ENCODE peak calls at places on chromosomes 4 and X, in six cellular contexts. P is stimulated activated CD8-positive, alpha-beta memory T cell treated with anti-CD3 and anti-CD28 coated beads, Interleukin-4, amount 100 ng/mL, for 24 hours; G is adipocyte; V is NCI-H2081; S is posterior vena cava; M is central memory CD4-positive, alpha-beta T cell. C is an unnamed sample.

GRCh38 chr4:1898007-1898406 is 26.8 kb downstream of the NSD2 start:
- DNase-seq in P (no peak), V (no peak), M (no peak), G (no peak), S (no peak), C (no peak)

GRCh38 chrX:73851014-73852009 is 288.3 kb downstream of the CHIC1 start:
- DNase-seq in P (peak), M (peak), S (peak), V (peak), G (peak), C (no peak)

GRCh38 chr4:829761-830655 is 4.1 kb upstream of the CPLX1 start:
- DNase-seq in M (no peak), V (no peak), P (no peak), G (no peak), S (peak), C (no peak)

GRCh38 chrX:119762718-119763117 is 4.3 kb downstream of the SOWAHD start:
- DNase-seq in M (no peak), G (peak), V (no peak), S (no peak), P (no peak), C (no peak)

GRCh38 chr4:39030726-39031125 is 1.5 kb downstream of the TMEM156 start:
- DNase-seq in S (no peak), G (peak), V (no peak), M (no peak), P (no peak), C (no peak)

GRCh38 chrX:150813922-150814321 is 84.5 kb downstream of the CD99L2 start:
- DNase-seq in G (peak), S (no peak), M (no peak), P (no peak), V (no peak), C (no peak)

GRCh38 chr4:1216869-1217294 is 32.0 kb downstream of the CTBP1 start:
- DNase-seq in G (no peak), V (no peak), S (no peak), P (peak), M (peak), C (peak)

GRCh38 chr4:83108101-83108861 is 6.2 kb downstream of the PLAC8 start:
- DNase-seq in M (no peak), V (no peak), P (no peak), G (no peak), S (no peak), C (no peak)

GRCh38 chrX:151896734-151897474 is 15.8 kb upstream of the MAGEA4 start:
- DNase-seq in M (no peak), S (no peak), V (no peak), P (no peak), G (peak), C (no peak)

GRCh38 chr4:13533670-13534343 is 10.5 kb downstream of the NKX3-2 start:
- DNase-seq in G (no peak), P (no peak), S (no peak), V (no peak), M (no peak), C (no peak)

GRCh38 chr4:84722720-84723119 is 139.8 kb downstream of the CDS1 start:
- DNase-seq in P (no peak), V (peak), S (no peak), G (no peak), M (no peak), C (no peak)

GRCh38 chr4:55258152-55258863 is 87.7 kb upstream of the SRD5A3 start:
- DNase-seq in M (no peak), P (no peak), S (no peak), G (no peak), V (no peak), C (no peak)

GRCh38 chr4:184826315-184827266 is 823 bp upstream of the ACSL1 start:
- DNase-seq in M (peak), G (no peak), V (peak), P (peak), S (peak), C (peak)

GRCh38 chr4:8558080-8558960 is 21.9 kb upstream of the GPR78 start:
- DNase-seq in P (no peak), S (peak), G (peak), V (no peak), M (no peak), C (no peak)

GRCh38 chr4:158080354-158080753 is 92.5 kb downstream of the GASK1B start:
- DNase-seq in P (no peak), G (no peak), S (no peak), V (no peak), M (no peak), C (no peak)

GRCh38 chr4:130349745-130350144 is 1253.8 kb downstream of the C4orf33 start:
- DNase-seq in M (no peak), P (no peak), S (no peak), G (no peak), V (no peak), C (no peak)

GRCh38 chrX:119495734-119496520 is 27.7 kb downstream of the SLC25A5 start:
- DNase-seq in G (no peak), M (peak), V (no peak), S (peak), P (no peak), C (no peak)

GRCh38 chrX:102580891-102581290 is 18.4 kb upstream of the ARMCX5 start:
- DNase-seq in G (no peak), V (no peak), M (no peak), P (no peak), S (no peak), C (no peak)

GRCh38 chr4:157739237-157739636 is 433.6 kb downstream of the GASK1B start:
- DNase-seq in M (no peak), V (no peak), P (no peak), G (peak), S (no peak), C (no peak)

GRCh38 chrX:122817321-122817720 is 366.8 kb upstream of the GRIA3 start:
- DNase-seq in V (no peak), G (no peak), M (no peak), S (no peak), P (no peak), C (no peak)

GRCh38 chr4:169756971-169757574 is 671 bp downstream of the HPF1 start:
- DNase-seq in M (no peak), S (no peak), V (peak), P (no peak), G (peak), C (no peak)

GRCh38 chrX:39762266-39762841 is 335.4 kb downstream of the BCOR start:
- DNase-seq in M (no peak), P (no peak), G (peak), V (no peak), S (no peak), C (no peak)

GRCh38 chr4:113540859-113541258 is 220.7 kb downstream of the CAMK2D start:
- DNase-seq in G (no peak), M (no peak), S (no peak), P (peak), V (no peak), C (no peak)

GRCh38 chrX:48815266-48815665 is 11.0 kb upstream of the ERAS start:
- DNase-seq in P (no peak), V (no peak), S (no peak), M (no peak), G (no peak), C (no peak)

GRCh38 chrX:40420899-40421729 is 159.7 kb upstream of the ATP6AP2 start:
- DNase-seq in G (no peak), S (no peak), P (no peak), M (no peak), V (no peak), C (no peak)

GRCh38 chrX:24125028-24125612 is 24.4 kb upstream of the ZFX start:
- DNase-seq in M (no peak), G (no peak), S (no peak), V (no peak), P (no peak), C (no peak)